ENCODE peak calls at places on chromosomes 2 and 18, in five cellular contexts. T, E, J, P and G are unnamed samples.

GRCh38 chr2:120984452-120985173 is 248.9 kb downstream of the GLI2 start:
- DNase-seq in E (no peak), P (no peak), J (no peak), T (no peak), G (no peak)

GRCh38 chr2:27501042-27501441 is 4.4 kb downstream of the GCKR start:
- DNase-seq in E (no peak), J (no peak), T (no peak), P (no peak), G (no peak)

GRCh38 chr2:9251154-9252001 is 44.8 kb downstream of the ASAP2 start:
- DNase-seq in E (no peak), P (no peak), J (no peak), T (no peak), G (no peak)

GRCh38 chr2:206457188-206457634 is 13.9 kb downstream of the ADAM23 start:
- DNase-seq in T (no peak), P (no peak), J (peak), E (no peak), G (no peak)

GRCh38 chr2:46836295-46837111 is 79.1 kb downstream of the MCFD2 start:
- DNase-seq in P (no peak), E (no peak), J (no peak), T (no peak), G (no peak)

GRCh38 chr2:216693414-216694100 is 1.8 kb downstream of the IGFBP5 start:
- DNase-seq in P (no peak), J (no peak), E (no peak), T (no peak), G (no peak)

GRCh38 chr18:4309227-4309626 is 145.9 kb downstream of the DLGAP1 start:
- DNase-seq in T (no peak), E (no peak), J (no peak), P (no peak), G (no peak)

GRCh38 chr2:12106440-12107080 is 360.1 kb downstream of the LPIN1 start:
- DNase-seq in P (no peak), J (no peak), T (no peak), E (peak), G (peak)

GRCh38 chr2:48978131-48978530 is 176.2 kb downstream of the FSHR start:
- DNase-seq in T (no peak), J (no peak), P (no peak), E (no peak), G (peak)

GRCh38 chr18:79938196-79938595 is 13.3 kb downstream of the SLC66A2 start:
- DNase-seq in P (no peak), E (no peak), T (no peak), J (no peak), G (no peak)

GRCh38 chr2:164903214-164903613 is 52.1 kb downstream of the SLC38A11 start:
- DNase-seq in J (no peak), E (no peak), P (no peak), T (no peak), G (no peak)

GRCh38 chr2:15798716-15799431 is 141.5 kb upstream of the MYCN start:
- DNase-seq in J (no peak), T (no peak), E (no peak), P (no peak), G (no peak)

GRCh38 chr2:63060079-63060482 is 9.5 kb downstream of the OTX1 start:
- DNase-seq in J (no peak), P (no peak), E (no peak), T (no peak), G (no peak)

GRCh38 chr18:35983818-35984217 is 11.3 kb downstream of the RMP24 start:
- DNase-seq in T (no peak), E (no peak), J (no peak), P (no peak), G (no peak)

GRCh38 chr2:127121776-127122176 is 14.8 kb upstream of the BIN1 start:
- DNase-seq in P (no peak), E (peak), J (no peak), T (no peak), G (no peak)
- TF ChIP-seq ZBTB33 in P (no peak), E (no peak), J (no peak), T (no peak), G (no peak)

DNA sequence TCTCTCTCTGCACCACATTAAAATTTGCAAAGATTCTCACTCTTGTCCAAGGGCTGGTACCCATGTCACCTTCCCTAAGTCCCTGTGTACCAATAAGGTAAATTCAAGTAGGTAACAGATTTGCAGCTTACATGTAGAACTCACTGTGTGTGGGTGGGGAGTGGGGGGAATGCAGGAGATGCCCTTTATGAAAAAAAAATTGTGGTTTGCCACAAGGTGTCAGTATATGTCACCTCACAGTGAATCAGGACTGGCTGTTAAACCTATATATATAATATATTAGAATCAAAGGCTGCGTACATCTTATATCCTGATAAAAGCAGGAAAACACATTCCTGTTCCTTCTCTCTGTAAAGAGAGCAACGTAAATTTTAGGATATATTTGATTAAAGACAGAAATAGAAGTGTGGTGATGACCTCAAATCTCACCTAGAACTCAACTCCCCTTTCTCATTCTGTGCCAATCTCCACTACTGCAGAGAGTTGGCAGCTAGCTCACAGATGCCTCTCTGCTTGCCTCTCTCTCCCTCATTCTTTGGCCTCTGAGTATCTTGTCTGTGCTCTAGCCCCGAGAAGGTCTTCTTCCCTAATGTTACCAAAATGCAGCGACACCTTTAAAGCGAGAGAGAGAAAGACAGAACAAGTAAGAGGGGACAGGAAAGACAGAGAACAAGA is 529 bp downstream of the XDH start:
- DNase-seq in J (no peak), T (no peak), P (no peak), E (no peak), G (peak)
- TF ChIP-seq CTCF in J (peak), T (peak), P (peak), E (no peak), G (peak)

DNA sequence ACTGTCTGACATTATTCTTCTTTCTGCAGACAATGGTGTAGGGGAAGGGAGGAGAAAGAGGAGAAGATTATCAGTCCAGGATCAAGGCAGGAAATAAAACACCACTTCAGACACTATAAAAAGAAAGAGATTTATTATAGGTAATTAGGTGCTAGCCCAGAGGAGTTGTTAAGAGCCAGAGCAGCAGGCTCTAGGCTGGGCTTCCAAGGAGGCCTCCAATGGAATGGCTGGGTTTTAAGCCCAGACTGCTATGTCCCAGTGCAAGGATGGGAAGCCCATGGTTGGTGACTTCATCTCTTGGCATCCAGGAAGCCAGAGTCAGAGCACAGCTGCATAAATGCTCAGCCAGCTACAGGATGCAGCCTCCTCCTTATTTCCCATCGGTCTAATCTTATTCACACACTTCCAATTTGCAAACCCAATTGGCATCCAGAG is 95.6 kb downstream of the LAMA3 start:
- DNase-seq in P (no peak), T (no peak), J (no peak), E (no peak), G (no peak)
- TF ChIP-seq ZBTB33 in P (no peak), T (no peak), J (no peak), E (no peak), G (no peak)

DNA sequence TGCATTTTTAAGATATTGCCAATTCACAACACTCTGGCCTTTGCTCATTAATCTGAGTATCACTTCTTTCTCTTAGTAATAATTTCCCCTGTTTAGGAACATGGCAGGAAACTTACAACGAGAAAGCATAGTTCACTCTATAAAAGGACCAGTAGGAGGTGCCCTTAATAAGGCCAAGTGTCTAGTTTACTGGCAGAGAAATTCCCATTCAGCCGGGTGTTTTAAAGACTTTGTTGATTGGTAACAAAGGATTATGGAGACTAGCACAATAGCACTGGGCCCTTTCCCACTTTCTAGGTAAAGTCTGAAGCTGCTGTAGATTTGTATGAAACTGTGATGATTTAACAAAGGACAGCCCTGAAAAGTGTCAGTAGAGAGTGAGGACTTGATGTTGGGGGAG is 3.1 kb downstream of the DCC start:
- DNase-seq in P (no peak), J (no peak), T (no peak), E (no peak), G (peak)
- TF ChIP-seq CTCF in P (no peak), J (peak), T (no peak), E (no peak), G (peak)

DNA sequence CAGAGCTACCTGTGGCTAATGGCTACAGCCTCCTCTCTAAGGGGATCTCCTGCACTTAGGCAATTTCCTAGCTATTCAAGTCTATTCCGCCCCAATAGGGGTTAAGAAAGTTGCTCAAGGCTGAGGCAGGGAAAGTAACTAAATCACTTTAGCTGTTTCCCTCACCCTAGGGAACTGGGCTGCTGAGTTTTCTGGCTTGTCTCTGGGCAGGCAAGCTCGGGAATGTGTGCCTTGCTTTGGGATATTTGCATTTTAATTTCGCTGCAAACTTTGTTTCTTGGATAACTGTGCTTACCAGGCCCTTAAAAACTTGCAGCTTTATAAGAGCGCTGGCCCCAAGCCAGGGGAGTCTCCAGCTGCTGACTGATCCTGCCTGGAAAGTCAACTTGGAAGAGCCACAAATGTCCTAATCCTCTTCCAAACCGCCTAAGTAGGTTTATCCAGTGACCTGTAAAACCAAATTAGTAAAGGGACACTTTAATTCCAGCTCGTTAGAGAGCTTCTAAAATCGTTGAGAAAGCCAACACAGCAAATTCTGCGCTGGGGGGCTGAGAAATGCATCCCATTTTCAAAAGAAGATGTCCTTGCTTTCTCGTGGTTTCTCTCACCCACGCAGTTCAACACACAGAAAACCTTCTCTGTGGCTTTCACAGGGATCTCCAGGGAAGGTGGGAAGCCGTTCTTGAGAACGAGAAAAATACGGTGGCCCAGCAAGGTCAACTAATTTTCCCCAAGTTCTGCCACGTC is 59.5 kb upstream of the SP3 start:
- DNase-seq in E (no peak), T (no peak), P (no peak), J (no peak), G (no peak)
- TF ChIP-seq ZBTB33 in E (no peak), T (no peak), P (no peak), J (no peak), G (no peak)

GRCh38 chr2:71070294-71071025 is 2.0 kb downstream of the NAGK start:
- DNase-seq in T (peak), E (peak), J (no peak), P (peak), G (peak)
- TF ChIP-seq CTCF in T (peak), E (peak), J (peak), P (peak), G (peak)